ENCODE peak calls at places on chromosomes 5 and 9, in five cellular contexts. One of them, this sample, is unnamed.

GRCh38 chr5:43231977-43232376 is 40.0 kb downstream of the NIM1K start:
- DNase-seq in tibial nerve: no peak
- DNase-seq in A549: no peak
- DNase-seq in left ventricle myocardium inferior: no peak
- DNase-seq in lower lobe of right lung: no peak
- DNase-seq in this sample: no peak

GRCh38 chr5:154741415-154741814 is 13.8 kb upstream of the LARP1 start:
- DNase-seq in tibial nerve: no peak
- DNase-seq in lower lobe of right lung: no peak
- DNase-seq in A549: no peak
- DNase-seq in left ventricle myocardium inferior: no peak
- DNase-seq in this sample: no peak

GRCh38 chr5:134077926-134078580 is 36.4 kb upstream of the TCF7 start:
- DNase-seq in left ventricle myocardium inferior: no peak
- DNase-seq in lower lobe of right lung: no peak
- DNase-seq in A549: no peak
- DNase-seq in tibial nerve: no peak
- DNase-seq in this sample: no peak

GRCh38 chr5:73745806-73746205 is 119.8 kb downstream of the ARHGEF28 start:
- DNase-seq in tibial nerve: no peak
- DNase-seq in left ventricle myocardium inferior: no peak
- DNase-seq in lower lobe of right lung: no peak
- DNase-seq in A549: no peak
- DNase-seq in this sample: no peak

GRCh38 chr5:147451125-147451524 is 58.7 kb downstream of the DPYSL3 start:
- DNase-seq in tibial nerve: no peak
- DNase-seq in left ventricle myocardium inferior: no peak
- DNase-seq in lower lobe of right lung: no peak
- DNase-seq in A549: no peak
- DNase-seq in this sample: no peak

GRCh38 chr9:38343552-38343951 is 49.0 kb upstream of the ALDH1B1 start:
- DNase-seq in tibial nerve: no peak
- DNase-seq in A549: no peak
- DNase-seq in left ventricle myocardium inferior: no peak
- DNase-seq in lower lobe of right lung: no peak
- DNase-seq in this sample: no peak

GRCh38 chr9:78884611-78885150 is 587.8 kb downstream of the PSAT1 start:
- DNase-seq in tibial nerve: no peak
- DNase-seq in lower lobe of right lung: no peak
- DNase-seq in A549: no peak
- DNase-seq in left ventricle myocardium inferior: no peak
- DNase-seq in this sample: no peak

GRCh38 chr5:93596310-93596675 is 13.3 kb downstream of the NR2F1 start:
- DNase-seq in left ventricle myocardium inferior: no peak
- DNase-seq in lower lobe of right lung: no peak
- DNase-seq in A549: no peak
- DNase-seq in tibial nerve: no peak
- DNase-seq in this sample: no peak

GRCh38 chr5:163645421-163646416 is 140.3 kb downstream of the MAT2B start:
- DNase-seq in left ventricle myocardium inferior: no peak
- DNase-seq in lower lobe of right lung: no peak
- DNase-seq in tibial nerve: no peak
- DNase-seq in A549: no peak
- DNase-seq in this sample: no peak

GRCh38 chr9:16329699-16330113 is 540.8 kb downstream of the BNC2 start:
- DNase-seq in A549: no peak
- DNase-seq in tibial nerve: no peak
- DNase-seq in left ventricle myocardium inferior: peak; percentile 64
- DNase-seq in lower lobe of right lung: no peak
- DNase-seq in this sample: no peak

GRCh38 chr5:14872070-14872989 is 752 bp upstream of the ANKH start:
- DNase-seq in lower lobe of right lung: peak; percentile 81
- DNase-seq in left ventricle myocardium inferior: peak; percentile 83
- DNase-seq in A549: peak; percentile 21
- DNase-seq in tibial nerve: peak; percentile 60
- DNase-seq in this sample: no peak

GRCh38 chr9:109805054-109805453 is 25.1 kb downstream of the PALM2AKAP2 start:
- DNase-seq in lower lobe of right lung: no peak
- DNase-seq in A549: no peak
- DNase-seq in tibial nerve: no peak
- DNase-seq in left ventricle myocardium inferior: peak; percentile 33
- DNase-seq in this sample: no peak

GRCh38 chr5:57313716-57314115 is 139.9 kb downstream of the GPBP1 start:
- DNase-seq in lower lobe of right lung: no peak
- DNase-seq in A549: no peak
- DNase-seq in left ventricle myocardium inferior: no peak
- DNase-seq in tibial nerve: no peak
- DNase-seq in this sample: no peak

GRCh38 chr5:132237141-132237540 is 9.5 kb upstream of the P4HA2 start:
- DNase-seq in left ventricle myocardium inferior: no peak
- DNase-seq in tibial nerve: no peak
- DNase-seq in lower lobe of right lung: no peak
- DNase-seq in A549: no peak
- DNase-seq in this sample: peak; percentile 40
- TF ChIP-seq CTCF in left ventricle myocardium inferior: no peak
- TF ChIP-seq CTCF in tibial nerve: no peak
- TF ChIP-seq CTCF in lower lobe of right lung: no peak
- TF ChIP-seq CTCF in A549: no peak
- TF ChIP-seq CTCF in this sample: no peak

DNA sequence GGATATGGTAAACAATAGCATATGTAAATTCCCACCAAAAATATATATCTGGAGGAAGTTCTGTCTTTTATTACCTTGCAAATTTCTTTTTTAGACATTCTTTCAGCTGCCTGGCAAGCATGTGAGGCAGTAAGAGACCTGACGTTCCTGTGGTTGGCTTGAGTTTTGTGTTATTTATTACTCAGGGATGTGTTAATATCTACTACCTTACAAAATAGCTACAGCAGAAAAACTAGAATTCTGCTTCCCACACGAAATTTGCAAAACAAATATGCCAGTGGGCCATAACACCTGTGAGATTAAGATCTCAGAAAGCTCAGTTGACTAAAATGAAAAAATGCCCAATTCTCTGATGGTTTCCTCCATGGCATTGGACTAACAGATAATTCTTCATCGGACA is 274.2 kb downstream of the TMEM167A start:
- DNase-seq in left ventricle myocardium inferior: no peak
- DNase-seq in A549: no peak
- DNase-seq in tibial nerve: no peak
- DNase-seq in lower lobe of right lung: no peak
- DNase-seq in this sample: no peak
- H3K27ac ChIP-seq in left ventricle myocardium inferior: no peak overlapping the region
- H3K27ac ChIP-seq in A549: no peak overlapping the region
- H3K27ac ChIP-seq in tibial nerve: no peak overlapping the region
- H3K27ac ChIP-seq in lower lobe of right lung: no peak overlapping the region
- H3K27ac ChIP-seq in this sample: no peak overlapping the region

DNA sequence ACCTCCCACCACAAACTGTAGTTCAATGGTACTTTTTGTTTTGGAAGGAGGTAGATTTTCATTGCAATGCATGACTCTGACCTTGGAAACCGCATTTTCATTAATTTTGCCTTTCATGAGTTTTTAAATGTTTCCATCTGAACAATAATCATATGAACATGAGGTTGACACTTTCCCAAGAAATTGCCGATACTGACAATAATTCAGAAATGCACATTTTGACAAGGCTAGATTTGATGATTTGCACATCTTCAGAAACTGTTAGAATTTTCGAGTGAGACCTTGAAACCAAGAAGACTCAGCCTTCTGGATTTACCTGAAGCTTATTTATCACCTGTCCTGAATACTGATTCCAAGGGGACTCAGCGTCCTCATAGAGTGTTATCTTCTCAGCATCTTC is 93.8 kb upstream of the NTRK2 start:
- DNase-seq in A549: no peak
- DNase-seq in tibial nerve: no peak
- DNase-seq in left ventricle myocardium inferior: no peak
- DNase-seq in lower lobe of right lung: no peak
- DNase-seq in this sample: no peak
- H3K4me1 ChIP-seq in A549: no peaks in the 10 kb centered on the region
- H3K4me1 ChIP-seq in tibial nerve: no peaks in the 10 kb centered on the region
- H3K4me1 ChIP-seq in left ventricle myocardium inferior: no peaks in the 10 kb centered on the region
- H3K4me1 ChIP-seq in lower lobe of right lung: no peaks in the 10 kb centered on the region
- H3K4me1 ChIP-seq in this sample: no peaks in the 10 kb centered on the region

GRCh38 chr5:179276838-179277395 is 68.3 kb downstream of the ADAMTS2 start:
- DNase-seq in lower lobe of right lung: peak; percentile 33
- DNase-seq in left ventricle myocardium inferior: no peak
- DNase-seq in A549: no peak
- DNase-seq in tibial nerve: no peak
- DNase-seq in this sample: no peak
- TF ChIP-seq CTCF in lower lobe of right lung: no peak
- TF ChIP-seq CTCF in left ventricle myocardium inferior: peak; percentile 13
- TF ChIP-seq CTCF in A549: no peak
- TF ChIP-seq CTCF in tibial nerve: no peak
- TF ChIP-seq CTCF in this sample: no peak

GRCh38 chr9:26148128-26148527 is 469.9 kb upstream of the TUSC1 start:
- DNase-seq in A549: no peak
- DNase-seq in lower lobe of right lung: no peak
- DNase-seq in left ventricle myocardium inferior: no peak
- DNase-seq in tibial nerve: no peak
- DNase-seq in this sample: no peak

GRCh38 chr9:26157411-26157810 is 479.2 kb upstream of the TUSC1 start:
- DNase-seq in lower lobe of right lung: no peak
- DNase-seq in left ventricle myocardium inferior: no peak
- DNase-seq in tibial nerve: no peak
- DNase-seq in A549: no peak
- DNase-seq in this sample: no peak

DNA sequence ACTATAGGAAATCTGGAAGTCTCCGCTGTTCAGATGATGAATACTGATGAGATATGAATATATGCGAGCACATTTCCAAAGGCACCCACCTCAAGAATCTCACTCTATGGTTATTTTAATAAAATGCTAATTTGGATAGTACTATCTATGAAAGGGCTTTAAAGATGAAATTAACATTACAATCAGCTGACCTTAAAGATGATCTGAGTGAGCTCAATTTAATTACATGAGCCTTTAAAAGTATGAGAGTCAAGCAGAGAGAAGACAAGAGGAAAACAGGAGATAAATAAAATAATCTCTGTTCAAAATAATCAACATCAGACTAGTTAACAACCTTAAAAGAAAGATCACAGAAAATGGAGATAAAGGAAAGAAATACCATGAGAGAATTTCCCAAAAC is 474.1 kb upstream of the TUSC1 start:
- DNase-seq in lower lobe of right lung: no peak
- DNase-seq in tibial nerve: no peak
- DNase-seq in A549: no peak
- DNase-seq in left ventricle myocardium inferior: no peak
- DNase-seq in this sample: no peak
- H3K27ac ChIP-seq in lower lobe of right lung: no peak overlapping the region
- H3K27ac ChIP-seq in tibial nerve: no peak overlapping the region
- H3K27ac ChIP-seq in A549: no peak overlapping the region
- H3K27ac ChIP-seq in left ventricle myocardium inferior: no peak overlapping the region
- H3K27ac ChIP-seq in this sample: no peak overlapping the region

GRCh38 chr9:133960568-133961129 is 31.5 kb downstream of the VAV2 start:
- DNase-seq in lower lobe of right lung: peak; percentile 73
- DNase-seq in tibial nerve: no peak
- DNase-seq in A549: no peak
- DNase-seq in left ventricle myocardium inferior: no peak
- DNase-seq in this sample: peak; percentile 61
- H3K4me1 ChIP-seq in lower lobe of right lung: peaks cover 54% of the 10 kb centered on the region
- H3K4me1 ChIP-seq in tibial nerve: peaks cover 57% of the 10 kb centered on the region
- H3K4me1 ChIP-seq in A549: peaks cover 9% of the 10 kb centered on the region
- H3K4me1 ChIP-seq in left ventricle myocardium inferior: peaks cover 58% of the 10 kb centered on the region
- H3K4me1 ChIP-seq in this sample: peaks cover 26% of the 10 kb centered on the region

GRCh38 chr9:98078895-98079294 is 22.4 kb downstream of the NANS start:
- DNase-seq in lower lobe of right lung: no peak
- DNase-seq in tibial nerve: no peak
- DNase-seq in A549: no peak
- DNase-seq in left ventricle myocardium inferior: no peak
- DNase-seq in this sample: no peak

GRCh38 chr9:98071737-98072136 is 15.2 kb downstream of the NANS start:
- DNase-seq in left ventricle myocardium inferior: no peak
- DNase-seq in tibial nerve: no peak
- DNase-seq in lower lobe of right lung: no peak
- DNase-seq in A549: no peak
- DNase-seq in this sample: no peak

GRCh38 chr9:98070704-98071103 is 14.2 kb downstream of the NANS start:
- DNase-seq in left ventricle myocardium inferior: no peak
- DNase-seq in tibial nerve: no peak
- DNase-seq in A549: no peak
- DNase-seq in lower lobe of right lung: no peak
- DNase-seq in this sample: no peak

GRCh38 chr9:98075332-98075805 is 18.8 kb downstream of the NANS start:
- DNase-seq in lower lobe of right lung: no peak
- DNase-seq in tibial nerve: no peak
- DNase-seq in A549: no peak
- DNase-seq in left ventricle myocardium inferior: no peak
- DNase-seq in this sample: no peak

DNA sequence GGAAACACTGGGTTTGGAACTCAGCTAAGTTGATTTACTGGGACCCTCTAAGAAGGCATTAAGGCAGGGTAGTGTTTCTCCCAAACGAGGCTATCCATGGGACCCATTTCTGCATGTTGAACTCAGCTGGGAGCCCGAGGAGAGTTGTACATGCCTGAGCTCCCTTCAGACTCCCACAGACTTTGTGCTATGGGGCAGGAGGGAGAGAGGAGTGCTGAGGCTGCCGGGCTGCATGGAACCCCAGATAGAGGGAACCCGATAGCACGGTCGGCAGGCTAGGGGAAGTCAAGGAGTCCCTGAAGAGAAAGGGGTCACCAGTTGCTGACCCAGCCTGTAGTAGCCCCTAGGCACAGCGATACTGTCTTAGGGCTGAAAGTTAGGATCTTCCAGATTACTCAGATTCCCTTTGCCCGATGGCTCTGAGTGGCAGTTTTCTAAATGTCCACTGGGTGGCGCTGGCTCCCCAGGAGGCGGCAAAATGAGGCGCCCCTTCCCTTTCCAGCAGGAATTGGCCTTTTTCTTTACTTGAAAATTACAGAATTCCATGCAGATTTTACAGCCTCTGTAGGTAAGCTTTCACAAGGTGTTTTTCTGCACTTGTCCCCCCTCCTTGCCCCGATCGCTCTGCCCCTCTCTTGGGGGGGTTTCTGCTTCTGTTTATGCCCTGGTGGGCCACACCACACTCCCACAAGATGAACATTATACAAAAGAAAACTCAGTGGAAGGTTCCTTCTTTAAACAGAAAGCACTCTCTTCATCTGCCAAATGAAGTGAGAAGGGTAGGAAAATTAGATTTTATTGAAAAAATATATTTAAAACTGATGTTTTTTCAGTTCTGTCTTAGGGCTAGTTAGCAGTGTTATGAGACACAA is 17.8 kb downstream of the NANS start:
- DNase-seq in lower lobe of right lung: peak; percentile 70
- DNase-seq in A549: peak; percentile 65
- DNase-seq in tibial nerve: peak; percentile 50
- DNase-seq in left ventricle myocardium inferior: peak; percentile 38
- DNase-seq in this sample: no peak
- TF ChIP-seq CTCF in lower lobe of right lung: peak; percentile 97
- TF ChIP-seq CTCF in A549: peak; percentile 91
- TF ChIP-seq CTCF in tibial nerve: peak; percentile 83
- TF ChIP-seq CTCF in left ventricle myocardium inferior: peak; percentile 94
- TF ChIP-seq CTCF in this sample: peak; percentile 96